ENCODE peak calls at places on chromosomes 3 and 15, in six cellular contexts. H is ovary, U is cardiac muscle cell, V is tibial artery, Z is HFF-Myc, F is type B pancreatic cell. I is an unnamed sample.

GRCh38 chr3:129106320-129106719 is 15.3 kb downstream of the RAB43 start:
- DNase-seq in F (no peak), Z (no peak), V (no peak), U (no peak), H (no peak), I (no peak)

GRCh38 chr3:135944831-135945230 is 20.7 kb upstream of the PPP2R3A start:
- DNase-seq in H (no peak), U (no peak), Z (no peak), F (no peak), V (no peak), I (no peak)

GRCh38 chr3:115092220-115092791 is 54.8 kb downstream of the ZBTB20 start:
- DNase-seq in V (peak), F (no peak), U (peak), Z (no peak), H (peak), I (peak)

GRCh38 chr3:157166559-157166958 is 6.6 kb upstream of the CCNL1 start:
- DNase-seq in Z (no peak), U (no peak), H (no peak), F (no peak), V (no peak), I (no peak)

GRCh38 chr3:139358857-139359562 is 15.2 kb downstream of the MRPS22 start:
- DNase-seq in U (no peak), Z (no peak), H (no peak), F (no peak), V (no peak), I (no peak)

GRCh38 chr3:41690766-41691563 is 270.9 kb downstream of the ULK4 start:
- DNase-seq in V (no peak), Z (no peak), H (no peak), F (no peak), U (no peak), I (no peak)

GRCh38 chr15:39444729-39445470 is 136.0 kb upstream of the THBS1 start:
- DNase-seq in Z (no peak), V (no peak), U (no peak), H (no peak), F (no peak), I (no peak)

GRCh38 chr3:174023445-174023844 is 625.9 kb downstream of the NLGN1 start:
- DNase-seq in V (no peak), H (no peak), F (no peak), Z (no peak), U (peak), I (no peak)

GRCh38 chr3:175273573-175273972 is 414.4 kb downstream of the NAALADL2 start:
- DNase-seq in Z (no peak), H (no peak), V (no peak), U (no peak), F (no peak), I (no peak)

GRCh38 chr3:150249776-150250175 is 158.3 kb upstream of the TSC22D2 start:
- DNase-seq in H (no peak), V (no peak), F (no peak), U (no peak), Z (no peak), I (no peak)

GRCh38 chr3:119145500-119146167 is at the start of gene TEX55:
- DNase-seq in F (no peak), U (peak), Z (no peak), H (no peak), V (no peak), I (no peak)

GRCh38 chr3:46845397-46845859 is 17.8 kb downstream of the MYL3 start:
- DNase-seq in Z (peak), F (no peak), H (peak), U (no peak), V (peak), I (peak)

GRCh38 chr15:81809543-81809942 is 236.3 kb downstream of the MEX3B start:
- DNase-seq in F (no peak), V (no peak), H (no peak), Z (no peak), U (peak), I (peak)

GRCh38 chr3:160808838-160809237 is 52.8 kb downstream of the PPM1L start:
- DNase-seq in F (no peak), Z (no peak), H (no peak), V (peak), U (no peak), I (no peak)

GRCh38 chr3:22777834-22778233 is 425.3 kb upstream of the UBE2E2 start:
- DNase-seq in V (no peak), U (no peak), F (no peak), H (no peak), Z (no peak), I (no peak)

GRCh38 chr3:123143669-123144411 is 57.9 kb upstream of the SEC22A start:
- DNase-seq in F (no peak), V (no peak), H (peak), Z (no peak), U (peak), I (no peak)

GRCh38 chr3:4712109-4712508 is 219.0 kb downstream of the ITPR1 start:
- DNase-seq in V (no peak), Z (no peak), U (no peak), H (no peak), F (no peak), I (no peak)

GRCh38 chr15:59590027-59590426 is 21.6 kb upstream of the GCNT3 start:
- DNase-seq in V (no peak), H (no peak), Z (no peak), U (no peak), F (no peak), I (no peak)

GRCh38 chr15:47414207-47414606 is 303.1 kb upstream of the SEMA6D start:
- DNase-seq in V (no peak), U (no peak), H (no peak), F (no peak), Z (no peak), I (no peak)

GRCh38 chr15:46607103-46607502 is 972.3 kb downstream of the SQOR start:
- DNase-seq in U (no peak), Z (no peak), H (no peak), V (no peak), F (no peak), I (no peak)

GRCh38 chr3:73768594-73769308 is 144.0 kb upstream of the PDZRN3 start:
- DNase-seq in F (no peak), Z (no peak), H (no peak), V (no peak), U (no peak), I (no peak)

GRCh38 chr15:27479232-27480140 is 508.5 kb downstream of the GABRG3 start:
- DNase-seq in F (no peak), V (no peak), Z (no peak), U (no peak), H (no peak), I (no peak)

GRCh38 chr3:154121236-154122095 is at the start of gene ARHGEF26:
- DNase-seq in Z (peak), V (peak), U (peak), H (peak), F (peak), I (peak)

GRCh38 chr15:80776420-80777045 is 2.6 kb upstream of the CEMIP start:
- DNase-seq in V (peak), U (peak), Z (peak), H (peak), F (no peak), I (peak)

GRCh38 chr3:46470831-46471230 is 6.1 kb upstream of the LTF start:
- DNase-seq in U (no peak), V (no peak), H (no peak), Z (no peak), F (no peak), I (no peak)

GRCh38 chr3:48215876-48216275 is 7.4 kb upstream of the CAMP start:
- DNase-seq in V (peak), H (peak), F (no peak), Z (no peak), U (no peak), I (no peak)

GRCh38 chr3:37279858-37280257 is 105.5 kb upstream of the LRRFIP2 start:
- DNase-seq in H (no peak), Z (no peak), U (no peak), V (no peak), F (no peak), I (no peak)

GRCh38 chr3:101725192-101725889 is 927 bp downstream of the CEP97 start:
- DNase-seq in F (no peak), H (peak), U (peak), Z (no peak), V (peak), I (peak)

GRCh38 chr3:121483290-121483689 is 62.5 kb downstream of the POLQ start:
- DNase-seq in F (no peak), Z (no peak), V (no peak), H (no peak), U (no peak), I (no peak)

GRCh38 chr3:149625795-149626194 is 32.0 kb downstream of the WWTR1 start:
- DNase-seq in U (no peak), F (no peak), H (no peak), Z (no peak), V (no peak), I (no peak)

GRCh38 chr3:156790141-156790540 is 36.0 kb upstream of the LEKR1 start:
- DNase-seq in Z (no peak), F (no peak), V (no peak), H (no peak), U (no peak), I (no peak)

DNA sequence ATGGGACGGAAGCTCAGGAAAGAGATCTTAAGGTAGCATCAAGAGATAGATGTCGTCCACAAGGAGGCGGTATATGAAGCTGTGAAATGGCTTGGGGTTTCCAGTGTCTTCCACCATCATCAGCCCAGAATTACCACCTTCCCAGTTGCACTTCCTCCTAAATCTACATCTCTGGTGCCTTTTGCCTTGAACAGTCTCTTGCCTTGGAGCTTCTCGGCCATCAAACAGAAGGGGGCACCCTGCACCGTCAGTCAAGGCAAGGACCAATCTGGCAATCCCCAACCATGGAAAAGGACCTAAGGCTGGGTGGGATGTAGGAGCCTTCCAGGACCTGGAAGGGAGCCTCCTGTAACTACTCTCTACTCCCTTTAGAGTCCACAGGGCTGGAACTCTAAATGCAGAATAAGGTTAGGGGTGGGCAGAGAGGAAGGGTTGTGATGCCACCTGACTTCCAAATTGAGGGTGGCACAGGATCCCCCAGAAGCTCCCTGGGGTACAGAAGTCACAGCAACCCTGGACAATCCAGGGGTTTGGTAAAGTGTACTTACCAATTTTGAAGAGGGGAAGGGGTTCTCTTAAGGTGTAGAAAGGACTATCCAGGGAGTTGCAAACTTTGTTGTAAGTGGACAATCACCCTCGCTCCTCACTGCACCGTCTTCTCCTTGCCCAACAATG is 1.0 kb upstream of the RYR3 start:
- DNase-seq in H (no peak), V (peak), F (no peak), Z (no peak), U (peak), I (peak)
- TF ChIP-seq CTCF in H (no peak), V (peak), F (peak), Z (peak), U (peak), I (no peak)

GRCh38 chr3:127741690-127742089 is 68.9 kb downstream of the ABTB1 start:
- DNase-seq in V (no peak), F (no peak), H (no peak), Z (no peak), U (no peak), I (no peak)
- TF ChIP-seq CTCF in V (no peak), F (no peak), H (no peak), Z (no peak), U (no peak), I (no peak)

GRCh38 chr15:67385971-67386370 is 131.4 kb downstream of the IQCH start:
- DNase-seq in V (no peak), U (no peak), H (no peak), F (no peak), Z (no peak), I (no peak)

GRCh38 chr15:67384761-67385160 is 130.2 kb downstream of the IQCH start:
- DNase-seq in V (no peak), H (no peak), Z (no peak), F (no peak), U (no peak), I (no peak)

GRCh38 chr15:67381416-67382045 is 126.9 kb downstream of the IQCH start:
- DNase-seq in H (no peak), F (no peak), V (no peak), Z (no peak), U (no peak), I (no peak)

GRCh38 chr15:67382723-67383122 is 128.1 kb downstream of the IQCH start:
- DNase-seq in F (no peak), U (no peak), H (no peak), V (no peak), Z (no peak), I (no peak)

GRCh38 chr15:67383903-67384302 is 129.3 kb downstream of the IQCH start:
- DNase-seq in Z (no peak), U (no peak), H (no peak), F (no peak), V (no peak), I (no peak)
- TF ChIP-seq CTCF in Z (peak), U (no peak), H (no peak), F (peak), V (no peak), I (no peak)

DNA sequence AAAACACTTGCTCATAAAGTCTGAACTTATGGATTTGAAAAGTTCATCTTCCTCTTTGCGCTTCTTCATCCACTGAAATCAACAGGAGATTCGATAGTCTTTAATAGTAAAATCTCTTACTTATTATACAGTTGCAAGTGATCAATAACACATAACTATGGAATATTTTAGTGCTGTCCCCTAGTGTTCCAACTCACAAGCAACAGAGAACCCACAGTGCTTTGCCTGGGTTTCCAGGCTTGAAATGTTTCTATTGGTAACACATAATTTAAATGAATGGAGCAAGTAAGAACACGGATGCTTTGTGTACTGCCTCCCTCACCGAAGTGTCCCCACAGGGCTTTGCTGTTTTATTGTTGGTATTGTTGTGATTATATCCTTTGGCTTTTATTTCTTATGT is 93.5 kb downstream of the WDR72 start:
- DNase-seq in H (no peak), V (no peak), Z (no peak), U (peak), F (no peak), I (no peak)
- TF ChIP-seq CTCF in H (no peak), V (no peak), Z (no peak), U (no peak), F (peak), I (no peak)

GRCh38 chr15:45179221-45179985 is 8.4 kb downstream of the SHF start:
- DNase-seq in H (no peak), U (peak), Z (no peak), V (no peak), F (no peak), I (peak)
- TF ChIP-seq CTCF in H (no peak), U (peak), Z (peak), V (peak), F (peak), I (peak)

DNA sequence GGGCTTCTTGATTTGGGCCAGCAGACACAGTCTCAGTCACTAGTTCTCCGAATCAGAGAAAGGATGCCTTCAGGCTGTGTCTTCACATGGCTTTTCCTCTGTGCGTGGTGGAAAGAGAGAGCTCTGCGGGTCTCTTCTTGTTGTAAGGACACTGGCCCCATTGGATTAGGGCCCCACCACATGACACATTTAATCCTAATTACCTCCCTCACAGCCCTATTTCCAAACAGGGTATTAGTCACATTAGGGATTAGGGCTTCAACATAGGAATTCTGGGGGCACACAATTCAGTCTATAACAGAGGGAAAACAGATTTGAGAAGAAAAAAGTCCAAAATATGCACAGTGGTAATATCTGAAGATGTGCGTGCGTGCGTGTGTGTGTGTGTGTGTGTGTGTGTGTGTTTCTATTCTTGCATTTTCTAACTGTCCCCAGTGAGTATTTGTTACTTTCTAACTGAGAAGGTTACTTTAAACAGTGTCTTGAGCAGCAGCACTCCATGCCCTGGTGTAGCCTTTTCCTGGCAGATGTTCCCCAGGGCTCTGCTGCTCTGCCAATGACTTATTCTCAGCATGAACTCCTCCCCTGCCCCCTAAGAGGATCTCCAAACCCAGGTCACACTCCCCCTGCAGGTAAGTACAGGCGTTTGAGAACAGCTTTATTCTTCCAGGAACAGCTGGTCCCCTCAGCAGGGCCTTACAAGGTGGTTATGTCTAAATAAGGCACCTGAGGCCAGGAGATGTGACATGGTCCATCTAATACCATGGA is 72.9 kb downstream of the RPL39L start:
- DNase-seq in U (peak), V (no peak), H (no peak), Z (peak), F (no peak), I (peak)
- TF ChIP-seq CTCF in U (peak), V (no peak), H (no peak), Z (peak), F (peak), I (no peak)

GRCh38 chr15:66025972-66026371 is 156.7 kb downstream of the RAB11A start:
- DNase-seq in H (no peak), V (no peak), Z (no peak), F (no peak), U (no peak), I (no peak)
- TF ChIP-seq CTCF in H (no peak), V (no peak), Z (no peak), F (no peak), U (no peak), I (no peak)

GRCh38 chr3:142363936-142364467 is 83.8 kb downstream of the XRN1 start:
- DNase-seq in V (no peak), H (no peak), U (no peak), F (no peak), Z (no peak), I (no peak)

GRCh38 chr3:142366434-142366833 is 81.4 kb downstream of the XRN1 start:
- DNase-seq in H (no peak), U (no peak), Z (no peak), F (no peak), V (no peak), I (no peak)
- TF ChIP-seq CTCF in H (no peak), U (peak), Z (no peak), F (peak), V (no peak), I (peak)